ENCODE peak calls at places on chromosomes 5 and 9, in eight cellular contexts. One of them, this sample, is unnamed.

GRCh38 chr9:88628114-88628513 is 93.1 kb downstream of the NXNL2 start:
- DNase-seq in ovary: no peak
- DNase-seq in neural crest cell: no peak
- DNase-seq in activated CD8-positive, alpha-beta T cell treated with anti-CD3 and anti-CD28 coated beads for 36 hours: no peak
- DNase-seq in transverse colon: no peak
- DNase-seq in AG09309: no peak
- DNase-seq in choroid plexus epithelial cell: no peak
- DNase-seq in GM20000: no peak
- DNase-seq in this sample: no peak

GRCh38 chr9:91898451-91899433 is 51.3 kb downstream of the ROR2 start:
- DNase-seq in ovary: no peak
- DNase-seq in neural crest cell: no peak
- DNase-seq in activated CD8-positive, alpha-beta T cell treated with anti-CD3 and anti-CD28 coated beads for 36 hours: no peak
- DNase-seq in transverse colon: peak
- DNase-seq in AG09309: no peak
- DNase-seq in choroid plexus epithelial cell: peak
- DNase-seq in GM20000: no peak
- DNase-seq in this sample: peak

GRCh38 chr9:105832311-105832710 is 138.0 kb downstream of the TMEM38B start:
- DNase-seq in ovary: no peak
- DNase-seq in neural crest cell: no peak
- DNase-seq in activated CD8-positive, alpha-beta T cell treated with anti-CD3 and anti-CD28 coated beads for 36 hours: no peak
- DNase-seq in transverse colon: no peak
- DNase-seq in AG09309: no peak
- DNase-seq in choroid plexus epithelial cell: no peak
- DNase-seq in GM20000: no peak
- DNase-seq in this sample: no peak

GRCh38 chr5:169826618-169827017 is 153.7 kb downstream of the INSYN2B start:
- DNase-seq in ovary: no peak
- DNase-seq in neural crest cell: no peak
- DNase-seq in activated CD8-positive, alpha-beta T cell treated with anti-CD3 and anti-CD28 coated beads for 36 hours: no peak
- DNase-seq in transverse colon: no peak
- DNase-seq in AG09309: no peak
- DNase-seq in choroid plexus epithelial cell: peak
- DNase-seq in GM20000: no peak
- DNase-seq in this sample: no peak

GRCh38 chr5:76111510-76112174 is 28.5 kb downstream of the SV2C start:
- DNase-seq in ovary: no peak
- DNase-seq in neural crest cell: no peak
- DNase-seq in activated CD8-positive, alpha-beta T cell treated with anti-CD3 and anti-CD28 coated beads for 36 hours: no peak
- DNase-seq in transverse colon: no peak
- DNase-seq in AG09309: no peak
- DNase-seq in choroid plexus epithelial cell: no peak
- DNase-seq in GM20000: no peak
- DNase-seq in this sample: no peak

GRCh38 chr5:157778121-157778805 is 34.8 kb downstream of the LSM11 start:
- DNase-seq in ovary: no peak
- DNase-seq in neural crest cell: no peak
- DNase-seq in activated CD8-positive, alpha-beta T cell treated with anti-CD3 and anti-CD28 coated beads for 36 hours: no peak
- DNase-seq in transverse colon: peak
- DNase-seq in AG09309: no peak
- DNase-seq in choroid plexus epithelial cell: peak
- DNase-seq in GM20000: no peak
- DNase-seq in this sample: no peak

GRCh38 chr9:37943329-37944265 is 39.7 kb upstream of the SLC25A51 start:
- DNase-seq in ovary: peak
- DNase-seq in neural crest cell: no peak
- DNase-seq in activated CD8-positive, alpha-beta T cell treated with anti-CD3 and anti-CD28 coated beads for 36 hours: no peak
- DNase-seq in transverse colon: no peak
- DNase-seq in AG09309: peak
- DNase-seq in choroid plexus epithelial cell: peak
- DNase-seq in GM20000: no peak
- DNase-seq in this sample: no peak

GRCh38 chr5:64214152-64214551 is 48.5 kb downstream of the RNF180 start:
- DNase-seq in ovary: no peak
- DNase-seq in neural crest cell: no peak
- DNase-seq in activated CD8-positive, alpha-beta T cell treated with anti-CD3 and anti-CD28 coated beads for 36 hours: no peak
- DNase-seq in transverse colon: no peak
- DNase-seq in AG09309: no peak
- DNase-seq in choroid plexus epithelial cell: no peak
- DNase-seq in GM20000: no peak
- DNase-seq in this sample: no peak

GRCh38 chr9:12935714-12936113 is 160.9 kb downstream of the LURAP1L start:
- DNase-seq in ovary: no peak
- DNase-seq in neural crest cell: no peak
- DNase-seq in activated CD8-positive, alpha-beta T cell treated with anti-CD3 and anti-CD28 coated beads for 36 hours: no peak
- DNase-seq in transverse colon: no peak
- DNase-seq in AG09309: peak
- DNase-seq in choroid plexus epithelial cell: peak
- DNase-seq in GM20000: no peak
- DNase-seq in this sample: no peak

GRCh38 chr5:77563475-77563874 is 71.4 kb upstream of the WDR41 start:
- DNase-seq in ovary: no peak
- DNase-seq in neural crest cell: no peak
- DNase-seq in activated CD8-positive, alpha-beta T cell treated with anti-CD3 and anti-CD28 coated beads for 36 hours: no peak
- DNase-seq in transverse colon: no peak
- DNase-seq in AG09309: no peak
- DNase-seq in choroid plexus epithelial cell: peak
- DNase-seq in GM20000: no peak
- DNase-seq in this sample: no peak

GRCh38 chr5:134111741-134112647 is 2.5 kb upstream of the TCF7 start:
- DNase-seq in ovary: no peak
- DNase-seq in neural crest cell: no peak
- DNase-seq in activated CD8-positive, alpha-beta T cell treated with anti-CD3 and anti-CD28 coated beads for 36 hours: peak
- DNase-seq in transverse colon: no peak
- DNase-seq in AG09309: no peak
- DNase-seq in choroid plexus epithelial cell: peak
- DNase-seq in GM20000: peak
- DNase-seq in this sample: no peak

GRCh38 chr5:54357371-54358058 is 47.1 kb upstream of the ARL15 start:
- DNase-seq in ovary: no peak
- DNase-seq in neural crest cell: no peak
- DNase-seq in activated CD8-positive, alpha-beta T cell treated with anti-CD3 and anti-CD28 coated beads for 36 hours: no peak
- DNase-seq in transverse colon: no peak
- DNase-seq in AG09309: no peak
- DNase-seq in choroid plexus epithelial cell: no peak
- DNase-seq in GM20000: no peak
- DNase-seq in this sample: no peak

GRCh38 chr9:134165357-134166315 is 1.3 kb upstream of the RNU6ATAC start:
- DNase-seq in ovary: no peak
- DNase-seq in neural crest cell: peak
- DNase-seq in activated CD8-positive, alpha-beta T cell treated with anti-CD3 and anti-CD28 coated beads for 36 hours: peak
- DNase-seq in transverse colon: peak
- DNase-seq in AG09309: no peak
- DNase-seq in choroid plexus epithelial cell: peak
- DNase-seq in GM20000: no peak
- DNase-seq in this sample: no peak

GRCh38 chr5:66720776-66721175 is 124.6 kb downstream of the MAST4 start:
- DNase-seq in ovary: no peak
- DNase-seq in neural crest cell: no peak
- DNase-seq in activated CD8-positive, alpha-beta T cell treated with anti-CD3 and anti-CD28 coated beads for 36 hours: no peak
- DNase-seq in transverse colon: no peak
- DNase-seq in AG09309: no peak
- DNase-seq in choroid plexus epithelial cell: no peak
- DNase-seq in GM20000: no peak
- DNase-seq in this sample: no peak

GRCh38 chr5:66724336-66724735 is 128.1 kb downstream of the MAST4 start:
- DNase-seq in ovary: no peak
- DNase-seq in neural crest cell: no peak
- DNase-seq in activated CD8-positive, alpha-beta T cell treated with anti-CD3 and anti-CD28 coated beads for 36 hours: no peak
- DNase-seq in transverse colon: no peak
- DNase-seq in AG09309: no peak
- DNase-seq in choroid plexus epithelial cell: no peak
- DNase-seq in GM20000: no peak
- DNase-seq in this sample: no peak

GRCh38 chr5:66722653-66723052 is 126.5 kb downstream of the MAST4 start:
- DNase-seq in ovary: no peak
- DNase-seq in neural crest cell: no peak
- DNase-seq in activated CD8-positive, alpha-beta T cell treated with anti-CD3 and anti-CD28 coated beads for 36 hours: no peak
- DNase-seq in transverse colon: no peak
- DNase-seq in AG09309: no peak
- DNase-seq in choroid plexus epithelial cell: no peak
- DNase-seq in GM20000: no peak
- DNase-seq in this sample: no peak

GRCh38 chr5:66727630-66728029 is 131.4 kb downstream of the MAST4 start:
- DNase-seq in ovary: no peak
- DNase-seq in neural crest cell: no peak
- DNase-seq in activated CD8-positive, alpha-beta T cell treated with anti-CD3 and anti-CD28 coated beads for 36 hours: no peak
- DNase-seq in transverse colon: no peak
- DNase-seq in AG09309: no peak
- DNase-seq in choroid plexus epithelial cell: no peak
- DNase-seq in GM20000: no peak
- DNase-seq in this sample: no peak

GRCh38 chr5:66724740-66725139 is 128.5 kb downstream of the MAST4 start:
- DNase-seq in ovary: no peak
- DNase-seq in neural crest cell: no peak
- DNase-seq in activated CD8-positive, alpha-beta T cell treated with anti-CD3 and anti-CD28 coated beads for 36 hours: no peak
- DNase-seq in transverse colon: no peak
- DNase-seq in AG09309: no peak
- DNase-seq in choroid plexus epithelial cell: peak
- DNase-seq in GM20000: no peak
- DNase-seq in this sample: no peak
- TF ChIP-seq CTCF in ovary: no peak
- TF ChIP-seq CTCF in neural crest cell: peak
- TF ChIP-seq CTCF in activated CD8-positive, alpha-beta T cell treated with anti-CD3 and anti-CD28 coated beads for 36 hours: peak
- TF ChIP-seq CTCF in transverse colon: no peak
- TF ChIP-seq CTCF in AG09309: peak
- TF ChIP-seq CTCF in choroid plexus epithelial cell: peak
- TF ChIP-seq CTCF in GM20000: no peak
- TF ChIP-seq CTCF in this sample: peak

GRCh38 chr5:178470693-178471025 is 119.5 kb downstream of the COL23A1 start:
- DNase-seq in ovary: no peak
- DNase-seq in neural crest cell: no peak
- DNase-seq in activated CD8-positive, alpha-beta T cell treated with anti-CD3 and anti-CD28 coated beads for 36 hours: no peak
- DNase-seq in transverse colon: no peak
- DNase-seq in AG09309: no peak
- DNase-seq in choroid plexus epithelial cell: no peak
- DNase-seq in GM20000: no peak
- DNase-seq in this sample: no peak

GRCh38 chr5:178471666-178472065 is 118.5 kb downstream of the COL23A1 start:
- DNase-seq in ovary: no peak
- DNase-seq in neural crest cell: no peak
- DNase-seq in activated CD8-positive, alpha-beta T cell treated with anti-CD3 and anti-CD28 coated beads for 36 hours: no peak
- DNase-seq in transverse colon: no peak
- DNase-seq in AG09309: no peak
- DNase-seq in choroid plexus epithelial cell: no peak
- DNase-seq in GM20000: no peak
- DNase-seq in this sample: no peak

GRCh38 chr5:178473858-178474257 is 116.3 kb downstream of the COL23A1 start:
- DNase-seq in ovary: no peak
- DNase-seq in neural crest cell: no peak
- DNase-seq in activated CD8-positive, alpha-beta T cell treated with anti-CD3 and anti-CD28 coated beads for 36 hours: peak
- DNase-seq in transverse colon: no peak
- DNase-seq in AG09309: no peak
- DNase-seq in choroid plexus epithelial cell: no peak
- DNase-seq in GM20000: no peak
- DNase-seq in this sample: no peak

GRCh38 chr5:178469975-178470692 is 120.1 kb downstream of the COL23A1 start:
- DNase-seq in ovary: no peak
- DNase-seq in neural crest cell: no peak
- DNase-seq in activated CD8-positive, alpha-beta T cell treated with anti-CD3 and anti-CD28 coated beads for 36 hours: no peak
- DNase-seq in transverse colon: no peak
- DNase-seq in AG09309: no peak
- DNase-seq in choroid plexus epithelial cell: no peak
- DNase-seq in GM20000: no peak
- DNase-seq in this sample: no peak

GRCh38 chr5:178472138-178472537 is 118.1 kb downstream of the COL23A1 start:
- DNase-seq in ovary: no peak
- DNase-seq in neural crest cell: no peak
- DNase-seq in activated CD8-positive, alpha-beta T cell treated with anti-CD3 and anti-CD28 coated beads for 36 hours: no peak
- DNase-seq in transverse colon: no peak
- DNase-seq in AG09309: no peak
- DNase-seq in choroid plexus epithelial cell: no peak
- DNase-seq in GM20000: no peak
- DNase-seq in this sample: no peak
- TF ChIP-seq CTCF in ovary: no peak
- TF ChIP-seq CTCF in neural crest cell: no peak
- TF ChIP-seq CTCF in activated CD8-positive, alpha-beta T cell treated with anti-CD3 and anti-CD28 coated beads for 36 hours: no peak
- TF ChIP-seq CTCF in transverse colon: no peak
- TF ChIP-seq CTCF in AG09309: no peak
- TF ChIP-seq CTCF in choroid plexus epithelial cell: no peak
- TF ChIP-seq CTCF in GM20000: no peak
- TF ChIP-seq CTCF in this sample: no peak

GRCh38 chr5:5340206-5340729 is 82.2 kb upstream of the ICE1 start:
- DNase-seq in ovary: peak
- DNase-seq in neural crest cell: peak
- DNase-seq in activated CD8-positive, alpha-beta T cell treated with anti-CD3 and anti-CD28 coated beads for 36 hours: no peak
- DNase-seq in transverse colon: peak
- DNase-seq in AG09309: peak
- DNase-seq in choroid plexus epithelial cell: peak
- DNase-seq in GM20000: no peak
- DNase-seq in this sample: peak
- TF ChIP-seq CTCF in ovary: peak
- TF ChIP-seq CTCF in neural crest cell: peak
- TF ChIP-seq CTCF in activated CD8-positive, alpha-beta T cell treated with anti-CD3 and anti-CD28 coated beads for 36 hours: no peak
- TF ChIP-seq CTCF in transverse colon: peak
- TF ChIP-seq CTCF in AG09309: peak
- TF ChIP-seq CTCF in choroid plexus epithelial cell: peak
- TF ChIP-seq CTCF in GM20000: no peak
- TF ChIP-seq CTCF in this sample: peak

DNA sequence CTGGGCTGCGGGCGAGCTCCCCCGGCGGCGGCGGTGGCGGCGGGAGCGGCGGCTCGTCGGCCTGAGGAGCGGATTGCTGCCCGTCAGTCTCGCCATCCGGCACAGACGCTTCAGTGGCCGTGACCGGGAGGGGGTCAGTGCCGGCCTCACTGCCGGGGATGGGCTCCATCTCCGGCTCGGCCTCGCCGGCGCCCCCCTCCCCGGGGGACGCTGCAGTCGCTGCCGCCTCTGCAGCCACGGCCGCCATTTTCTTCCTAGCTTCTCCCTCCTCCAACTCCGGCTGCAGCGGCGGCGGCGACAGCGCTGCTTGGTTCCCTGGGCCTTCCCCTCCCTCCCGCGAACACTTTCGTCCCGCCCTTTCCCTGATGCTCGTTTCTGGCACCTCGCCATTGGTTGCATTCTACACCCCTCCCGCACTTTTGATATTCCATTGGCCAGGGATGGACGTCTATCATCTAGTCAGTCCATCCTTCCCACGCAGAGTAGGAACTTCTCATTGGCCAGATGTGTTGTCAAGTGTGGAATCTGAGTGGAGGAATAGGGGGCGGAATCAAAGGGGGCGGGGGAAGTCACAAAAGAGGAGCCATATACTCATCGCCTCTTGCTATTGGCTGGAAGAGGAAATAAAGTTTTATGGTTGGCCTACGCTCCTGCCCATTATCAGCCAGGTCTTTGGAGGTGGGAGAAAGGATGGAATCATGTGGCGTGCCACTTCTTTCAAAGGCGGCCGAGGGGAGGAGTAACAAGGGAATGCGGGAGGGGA is at the start of gene PWWP2A:
- DNase-seq in ovary: peak
- DNase-seq in neural crest cell: peak
- DNase-seq in activated CD8-positive, alpha-beta T cell treated with anti-CD3 and anti-CD28 coated beads for 36 hours: peak
- DNase-seq in transverse colon: peak
- DNase-seq in AG09309: peak
- DNase-seq in choroid plexus epithelial cell: peak
- DNase-seq in GM20000: peak
- DNase-seq in this sample: peak
- TF ChIP-seq CTCF in ovary: no peak
- TF ChIP-seq CTCF in neural crest cell: peak
- TF ChIP-seq CTCF in activated CD8-positive, alpha-beta T cell treated with anti-CD3 and anti-CD28 coated beads for 36 hours: no peak
- TF ChIP-seq CTCF in transverse colon: peak
- TF ChIP-seq CTCF in AG09309: no peak
- TF ChIP-seq CTCF in choroid plexus epithelial cell: no peak
- TF ChIP-seq CTCF in GM20000: no peak
- TF ChIP-seq CTCF in this sample: peak

This sample was measured in osteocyte.